ENCODE peak calls at places on chromosomes 6 and 20, in five cellular contexts. I is heart right ventricle, W is adrenal gland, N is transverse colon, B is tibial artery. P is an unnamed sample. For H3K4me1 and H3K9me3, the result is how much of the 10 kb centered on the place peaks cover.

GRCh38 chr6:58073263-58073662 is 755.8 kb downstream of the PRIM2 start:
- DNase-seq in W (no peak), I (no peak), N (no peak), B (no peak), P (no peak)

GRCh38 chr20:63159826-63160640 is 55.9 kb downstream of the YTHDF1 start:
- DNase-seq in N (no peak), I (no peak), B (no peak), W (no peak), P (peak)

GRCh38 chr20:11453430-11453829 is 464.3 kb upstream of the BTBD3 start:
- DNase-seq in W (no peak), N (no peak), B (no peak), I (no peak), P (no peak)

GRCh38 chr6:63750400-63750799 is 114.8 kb downstream of the PHF3 start:
- DNase-seq in I (no peak), W (no peak), N (no peak), B (no peak), P (no peak)

GRCh38 chr6:132511836-132512230 is 1.1 kb downstream of the STX7 start:
- DNase-seq in B (no peak), N (no peak), I (no peak), W (no peak), P (no peak)

GRCh38 chr20:49775229-49775693 is 37.4 kb upstream of the SLC9A8 start:
- DNase-seq in I (peak), B (peak), N (peak), W (peak), P (peak)

GRCh38 chr6:56843476-56844349 is 111.2 kb upstream of the BEND6 start:
- DNase-seq in N (peak), W (peak), B (peak), I (peak), P (peak)

GRCh38 chr20:10758446-10758845 is 84.6 kb upstream of the JAG1 start:
- DNase-seq in B (no peak), N (no peak), I (no peak), W (no peak), P (no peak)

GRCh38 chr6:7471171-7471570 is 70.3 kb upstream of the DSP start:
- DNase-seq in I (no peak), B (no peak), W (no peak), N (no peak), P (no peak)

GRCh38 chr6:7535498-7535897 is 6.0 kb upstream of the DSP start:
- DNase-seq in I (no peak), B (no peak), W (no peak), N (no peak), P (no peak)

GRCh38 chr6:28336284-28337024 is 506 bp upstream of the ZSCAN31 start:
- DNase-seq in B (no peak), W (peak), I (peak), N (peak), P (peak)

DNA sequence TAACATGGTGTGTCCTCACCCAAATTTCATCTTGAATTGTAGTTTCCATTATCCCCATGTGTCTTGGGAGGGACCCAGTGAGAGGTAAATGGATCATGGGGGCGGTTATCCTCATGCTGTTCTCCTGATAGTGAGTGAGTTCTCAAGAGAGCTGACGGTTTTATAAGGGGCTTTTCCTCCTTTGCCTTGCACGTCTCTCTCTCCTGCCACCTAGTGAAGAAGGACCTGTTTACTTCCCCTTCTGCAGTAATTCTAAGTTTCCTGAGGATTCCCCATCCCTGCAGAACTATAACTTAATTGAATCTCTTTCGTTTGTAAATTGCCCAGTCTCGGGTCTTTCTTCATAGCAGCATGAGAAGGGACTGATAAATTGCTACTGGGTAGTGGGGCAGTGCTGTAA is 789.3 kb downstream of the FRK start:
- DNase-seq in B (no peak), W (no peak), I (no peak), N (no peak), P (no peak)
- TF ChIP-seq CTCF in B (no peak), W (no peak), I (no peak), N (no peak), P (no peak)

DNA sequence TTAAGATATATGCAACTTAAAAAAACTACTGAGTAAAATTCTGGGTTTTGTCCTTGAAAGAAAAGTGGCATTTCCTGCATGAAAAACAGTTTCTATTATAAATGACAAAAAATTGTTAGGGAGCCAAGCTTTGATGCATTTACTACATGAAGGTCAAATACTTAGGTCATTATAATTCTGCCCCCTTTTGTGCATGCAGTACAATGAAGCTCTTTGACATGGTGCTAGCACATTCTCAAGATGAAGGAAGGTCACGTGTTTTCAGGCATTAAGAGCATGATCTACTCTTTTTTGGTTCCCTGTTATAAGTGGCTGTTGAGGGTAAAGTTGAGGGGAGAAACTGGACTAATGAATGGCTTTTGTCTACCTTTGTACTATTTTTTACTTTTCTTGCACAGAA is 72.7 kb downstream of the FOXO3 start:
- DNase-seq in B (no peak), N (no peak), W (no peak), I (no peak), P (no peak)
- H3K4me1 ChIP-seq in B (under half), N (under half), W (half or more), I (half or more), P (half or more)

GRCh38 chr20:3922223-3922982 is 33.2 kb downstream of the PANK2 start:
- DNase-seq in I (no peak), B (no peak), W (no peak), N (no peak), P (no peak)
- H3K9me3 ChIP-seq in I (under half), B (under half), W (under half), N (under half), P (under half)

GRCh38 chr6:36442671-36443497 is at the start of the genes KCTD20 and PXT1:
- DNase-seq in B (peak), W (peak), N (peak), I (peak), P (peak)
- TF ChIP-seq CTCF in B (no peak), W (no peak), N (no peak), I (no peak), P (no peak)

GRCh38 chr20:23152902-23153301 is 66.8 kb upstream of the CD93 start:
- DNase-seq in W (no peak), B (no peak), I (peak), N (no peak), P (no peak)

GRCh38 chr20:23153696-23154341 is 67.7 kb upstream of the CD93 start:
- DNase-seq in W (no peak), I (no peak), N (no peak), B (no peak), P (no peak)

GRCh38 chr20:23156842-23157423 is 70.8 kb upstream of the CD93 start:
- DNase-seq in N (no peak), I (no peak), W (no peak), B (no peak), P (no peak)

GRCh38 chr20:23156170-23156841 is 70.2 kb upstream of the CD93 start:
- DNase-seq in W (peak), B (peak), N (peak), I (no peak), P (peak)

GRCh38 chr20:23155141-23155590 is 69.0 kb upstream of the CD93 start:
- DNase-seq in B (no peak), W (no peak), I (no peak), N (no peak), P (no peak)
- H3K4me1 ChIP-seq in B (under half), W (under half), I (half or more), N (under half), P (half or more)

DNA sequence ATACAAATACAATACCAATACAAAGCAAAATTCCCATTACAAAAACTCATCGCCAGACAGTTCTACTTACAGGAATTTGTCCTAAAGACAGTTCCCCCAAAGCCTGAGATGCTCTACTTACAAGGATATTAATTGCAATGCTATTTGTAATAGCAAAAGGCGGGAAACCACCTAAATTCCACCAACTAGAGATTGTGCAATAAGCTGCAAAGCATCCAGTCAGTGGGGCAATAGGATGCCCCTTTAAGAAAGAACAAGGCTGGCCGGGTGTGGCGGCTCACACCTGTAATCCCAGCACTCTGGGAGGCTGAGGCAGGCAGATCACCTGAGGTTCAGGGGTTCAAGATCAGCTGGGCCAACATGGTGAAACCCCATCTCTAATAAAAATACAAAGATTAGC is 39.1 kb downstream of the FAM209B start:
- DNase-seq in W (no peak), B (no peak), N (no peak), I (no peak), P (no peak)
- H3K9me3 ChIP-seq in W (under half), B (under half), N (under half), I (under half), P (under half)

GRCh38 chr6:152312434-152312833 is 324.7 kb downstream of the SYNE1 start:
- DNase-seq in W (no peak), I (no peak), N (no peak), B (no peak), P (no peak)

GRCh38 chr6:152310371-152310954 is 326.7 kb downstream of the SYNE1 start:
- DNase-seq in N (no peak), W (no peak), I (no peak), B (no peak), P (no peak)

GRCh38 chr6:152314483-152314832 is 322.7 kb downstream of the SYNE1 start:
- DNase-seq in N (no peak), I (no peak), B (no peak), W (no peak), P (no peak)

GRCh38 chr6:152316024-152316423 is 321.1 kb downstream of the SYNE1 start:
- DNase-seq in N (no peak), B (peak), W (peak), I (peak), P (peak)

DNA sequence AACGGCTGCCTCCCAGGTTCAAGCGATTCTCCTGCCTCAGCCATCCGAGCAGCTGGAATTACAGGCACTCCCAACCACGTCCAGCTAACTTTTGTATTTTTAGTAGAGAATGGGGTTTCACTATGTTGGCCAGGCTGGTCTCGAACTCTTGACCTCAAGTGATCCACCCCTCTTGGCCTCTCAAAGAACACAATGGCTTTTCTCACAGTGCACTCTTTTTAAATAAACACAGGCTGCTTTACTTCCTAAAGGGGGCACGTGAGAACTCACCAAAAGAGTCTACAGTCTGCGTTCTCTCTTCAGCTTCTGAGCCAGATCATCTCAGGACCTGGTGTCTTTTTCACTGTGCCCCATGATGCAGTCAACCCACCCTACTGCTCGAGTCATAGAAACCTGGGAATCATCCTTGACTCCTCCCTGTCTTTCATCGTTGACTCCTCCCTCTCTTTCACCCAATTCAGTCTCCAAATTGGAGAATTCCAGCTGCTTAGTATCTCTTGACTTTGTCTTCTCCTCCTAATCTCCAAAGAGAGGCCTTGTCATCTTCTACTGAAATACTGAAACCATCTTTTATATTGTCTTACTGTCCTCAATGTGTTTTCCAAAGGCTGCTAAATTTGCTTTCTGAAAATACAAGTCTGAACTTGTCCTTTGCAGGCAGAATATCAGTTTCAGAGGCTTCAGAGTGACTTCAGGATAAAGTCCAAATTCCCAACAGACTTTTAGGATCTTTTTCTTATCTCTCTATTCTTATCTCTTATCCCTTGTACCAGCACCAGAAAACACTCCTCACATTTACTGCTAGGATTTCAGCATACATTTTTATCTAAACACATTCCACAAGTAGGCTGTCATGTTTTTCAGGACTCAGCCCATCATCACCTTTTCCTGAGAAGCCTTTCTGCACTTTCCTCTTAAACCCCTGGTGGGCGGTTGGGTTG is 323.4 kb downstream of the SYNE1 start:
- DNase-seq in B (no peak), W (no peak), N (no peak), I (no peak), P (no peak)
- TF ChIP-seq CTCF in B (no peak), W (no peak), N (no peak), I (no peak), P (no peak)

DNA sequence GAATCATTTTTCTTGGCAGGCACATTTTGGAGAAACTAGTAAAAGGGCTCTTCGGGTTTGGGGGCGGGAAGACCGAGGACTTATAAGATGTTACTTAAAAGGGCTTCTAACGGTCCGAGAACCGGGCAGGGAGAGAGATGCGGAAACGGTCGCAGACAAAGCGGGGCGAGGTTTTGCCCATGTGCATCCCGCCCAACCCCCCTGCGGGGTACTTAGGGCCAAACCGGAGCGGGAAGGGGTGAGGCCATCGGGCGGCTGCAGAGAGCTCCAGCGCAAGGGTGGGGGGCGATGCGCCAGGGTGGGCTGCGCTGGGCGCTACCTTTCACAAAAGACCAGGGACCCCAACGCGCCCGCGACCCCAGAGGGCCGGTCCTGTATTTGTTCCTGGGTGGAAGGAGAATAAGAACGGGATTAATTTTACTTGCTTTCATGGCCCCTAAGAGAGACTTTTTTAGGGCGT is 616 bp downstream of the TUBB start:
- DNase-seq in B (peak), W (peak), I (peak), N (peak), P (peak)
- H3K4me1 ChIP-seq in B (under half), W (half or more), I (half or more), N (under half), P (under half)

GRCh38 chr20:41607791-41608190 is 10.4 kb downstream of the CHD6 start:
- DNase-seq in B (no peak), I (no peak), W (no peak), N (no peak), P (no peak)
- H3K9me3 ChIP-seq in B (under half), I (under half), W (under half), N (under half), P (under half)